ENCODE peak calls at places on chromosome 4, in nine cellular contexts. One of them, this sample, is unnamed.

GRCh38 chr4:108717386-108717785 is 45.5 kb downstream of the ETNPPL start:
- DNase-seq in T-cell: no peak
- DNase-seq in esophagus squamous epithelium: no peak
- DNase-seq in H54: no peak
- DNase-seq in posterior vena cava: no peak
- DNase-seq in PC-3: no peak
- DNase-seq in pancreas: no peak
- DNase-seq in CD4-positive, alpha-beta T cell: no peak
- DNase-seq in stimulated activated CD8-positive, alpha-beta memory T cell treated with anti-CD3 and anti-CD28 coated beads, Interleukin-12 subunit alpha, Interleukin-12 subunit beta, amount 100 ng/mL, for 4 hours: no peak
- DNase-seq in this sample: no peak

GRCh38 chr4:98794565-98795205 is 134.2 kb downstream of the EIF4E start:
- DNase-seq in stimulated activated CD8-positive, alpha-beta memory T cell treated with anti-CD3 and anti-CD28 coated beads, Interleukin-12 subunit alpha, Interleukin-12 subunit beta, amount 100 ng/mL, for 4 hours: no peak
- DNase-seq in pancreas: no peak
- DNase-seq in CD4-positive, alpha-beta T cell: no peak
- DNase-seq in posterior vena cava: no peak
- DNase-seq in esophagus squamous epithelium: no peak
- DNase-seq in T-cell: no peak
- DNase-seq in PC-3: peak
- DNase-seq in H54: no peak
- DNase-seq in this sample: no peak

GRCh38 chr4:181520790-181521189 is 722.4 kb upstream of the TENM3 start:
- DNase-seq in posterior vena cava: no peak
- DNase-seq in T-cell: no peak
- DNase-seq in esophagus squamous epithelium: no peak
- DNase-seq in pancreas: no peak
- DNase-seq in CD4-positive, alpha-beta T cell: no peak
- DNase-seq in PC-3: no peak
- DNase-seq in H54: no peak
- DNase-seq in stimulated activated CD8-positive, alpha-beta memory T cell treated with anti-CD3 and anti-CD28 coated beads, Interleukin-12 subunit alpha, Interleukin-12 subunit beta, amount 100 ng/mL, for 4 hours: no peak
- DNase-seq in this sample: no peak

GRCh38 chr4:1274871-1275270 is 14.8 kb upstream of the MAEA start:
- DNase-seq in esophagus squamous epithelium: no peak
- DNase-seq in posterior vena cava: no peak
- DNase-seq in pancreas: no peak
- DNase-seq in T-cell: no peak
- DNase-seq in stimulated activated CD8-positive, alpha-beta memory T cell treated with anti-CD3 and anti-CD28 coated beads, Interleukin-12 subunit alpha, Interleukin-12 subunit beta, amount 100 ng/mL, for 4 hours: no peak
- DNase-seq in H54: no peak
- DNase-seq in PC-3: no peak
- DNase-seq in CD4-positive, alpha-beta T cell: no peak
- DNase-seq in this sample: no peak

GRCh38 chr4:120694973-120695372 is 227.6 kb downstream of the PRDM5 start:
- DNase-seq in H54: no peak
- DNase-seq in posterior vena cava: no peak
- DNase-seq in PC-3: peak
- DNase-seq in pancreas: peak
- DNase-seq in T-cell: no peak
- DNase-seq in CD4-positive, alpha-beta T cell: no peak
- DNase-seq in esophagus squamous epithelium: no peak
- DNase-seq in stimulated activated CD8-positive, alpha-beta memory T cell treated with anti-CD3 and anti-CD28 coated beads, Interleukin-12 subunit alpha, Interleukin-12 subunit beta, amount 100 ng/mL, for 4 hours: no peak
- DNase-seq in this sample: no peak

GRCh38 chr4:16608123-16608522 is 290.3 kb downstream of the LDB2 start:
- DNase-seq in posterior vena cava: no peak
- DNase-seq in esophagus squamous epithelium: no peak
- DNase-seq in stimulated activated CD8-positive, alpha-beta memory T cell treated with anti-CD3 and anti-CD28 coated beads, Interleukin-12 subunit alpha, Interleukin-12 subunit beta, amount 100 ng/mL, for 4 hours: no peak
- DNase-seq in pancreas: no peak
- DNase-seq in CD4-positive, alpha-beta T cell: no peak
- DNase-seq in T-cell: no peak
- DNase-seq in H54: no peak
- DNase-seq in PC-3: no peak
- DNase-seq in this sample: no peak

GRCh38 chr4:142211444-142211843 is 575.1 kb downstream of the IL15 start:
- DNase-seq in posterior vena cava: no peak
- DNase-seq in pancreas: no peak
- DNase-seq in T-cell: no peak
- DNase-seq in PC-3: peak
- DNase-seq in stimulated activated CD8-positive, alpha-beta memory T cell treated with anti-CD3 and anti-CD28 coated beads, Interleukin-12 subunit alpha, Interleukin-12 subunit beta, amount 100 ng/mL, for 4 hours: no peak
- DNase-seq in CD4-positive, alpha-beta T cell: no peak
- DNase-seq in esophagus squamous epithelium: no peak
- DNase-seq in H54: no peak
- DNase-seq in this sample: no peak

GRCh38 chr4:1309261-1310010 is 19.7 kb downstream of the MAEA start:
- DNase-seq in PC-3: no peak
- DNase-seq in T-cell: peak
- DNase-seq in pancreas: peak
- DNase-seq in esophagus squamous epithelium: peak
- DNase-seq in H54: no peak
- DNase-seq in stimulated activated CD8-positive, alpha-beta memory T cell treated with anti-CD3 and anti-CD28 coated beads, Interleukin-12 subunit alpha, Interleukin-12 subunit beta, amount 100 ng/mL, for 4 hours: peak
- DNase-seq in posterior vena cava: peak
- DNase-seq in CD4-positive, alpha-beta T cell: peak
- DNase-seq in this sample: peak

GRCh38 chr4:156972370-156972980 is 876 bp upstream of the PDGFC start:
- DNase-seq in stimulated activated CD8-positive, alpha-beta memory T cell treated with anti-CD3 and anti-CD28 coated beads, Interleukin-12 subunit alpha, Interleukin-12 subunit beta, amount 100 ng/mL, for 4 hours: no peak
- DNase-seq in esophagus squamous epithelium: no peak
- DNase-seq in posterior vena cava: no peak
- DNase-seq in CD4-positive, alpha-beta T cell: no peak
- DNase-seq in T-cell: no peak
- DNase-seq in PC-3: no peak
- DNase-seq in pancreas: no peak
- DNase-seq in H54: no peak
- DNase-seq in this sample: no peak

GRCh38 chr4:78989697-78990270 is 50.5 kb upstream of the PAQR3 start:
- DNase-seq in pancreas: no peak
- DNase-seq in PC-3: no peak
- DNase-seq in esophagus squamous epithelium: no peak
- DNase-seq in CD4-positive, alpha-beta T cell: no peak
- DNase-seq in posterior vena cava: no peak
- DNase-seq in H54: no peak
- DNase-seq in T-cell: no peak
- DNase-seq in stimulated activated CD8-positive, alpha-beta memory T cell treated with anti-CD3 and anti-CD28 coated beads, Interleukin-12 subunit alpha, Interleukin-12 subunit beta, amount 100 ng/mL, for 4 hours: no peak
- DNase-seq in this sample: no peak

GRCh38 chr4:24382381-24382780 is 202.0 kb downstream of the DHX15 start:
- DNase-seq in H54: peak
- DNase-seq in pancreas: no peak
- DNase-seq in posterior vena cava: no peak
- DNase-seq in esophagus squamous epithelium: no peak
- DNase-seq in stimulated activated CD8-positive, alpha-beta memory T cell treated with anti-CD3 and anti-CD28 coated beads, Interleukin-12 subunit alpha, Interleukin-12 subunit beta, amount 100 ng/mL, for 4 hours: no peak
- DNase-seq in PC-3: peak
- DNase-seq in CD4-positive, alpha-beta T cell: no peak
- DNase-seq in T-cell: no peak
- DNase-seq in this sample: no peak

GRCh38 chr4:168705121-168705520 is 208.3 kb downstream of the PALLD start:
- DNase-seq in stimulated activated CD8-positive, alpha-beta memory T cell treated with anti-CD3 and anti-CD28 coated beads, Interleukin-12 subunit alpha, Interleukin-12 subunit beta, amount 100 ng/mL, for 4 hours: no peak
- DNase-seq in T-cell: no peak
- DNase-seq in posterior vena cava: no peak
- DNase-seq in H54: no peak
- DNase-seq in pancreas: no peak
- DNase-seq in CD4-positive, alpha-beta T cell: no peak
- DNase-seq in esophagus squamous epithelium: no peak
- DNase-seq in PC-3: no peak
- DNase-seq in this sample: no peak

GRCh38 chr4:3833326-3833989 is 67.3 kb downstream of the ADRA2C start:
- DNase-seq in posterior vena cava: no peak
- DNase-seq in stimulated activated CD8-positive, alpha-beta memory T cell treated with anti-CD3 and anti-CD28 coated beads, Interleukin-12 subunit alpha, Interleukin-12 subunit beta, amount 100 ng/mL, for 4 hours: no peak
- DNase-seq in PC-3: no peak
- DNase-seq in esophagus squamous epithelium: no peak
- DNase-seq in H54: no peak
- DNase-seq in T-cell: no peak
- DNase-seq in pancreas: no peak
- DNase-seq in CD4-positive, alpha-beta T cell: no peak
- DNase-seq in this sample: no peak

GRCh38 chr4:180284267-180284666 is 1958.9 kb upstream of the TENM3 start:
- DNase-seq in stimulated activated CD8-positive, alpha-beta memory T cell treated with anti-CD3 and anti-CD28 coated beads, Interleukin-12 subunit alpha, Interleukin-12 subunit beta, amount 100 ng/mL, for 4 hours: no peak
- DNase-seq in T-cell: no peak
- DNase-seq in PC-3: no peak
- DNase-seq in esophagus squamous epithelium: no peak
- DNase-seq in pancreas: no peak
- DNase-seq in H54: no peak
- DNase-seq in CD4-positive, alpha-beta T cell: no peak
- DNase-seq in posterior vena cava: no peak
- DNase-seq in this sample: no peak

GRCh38 chr4:75555294-75556164 is at the start of gene ODAPH:
- DNase-seq in CD4-positive, alpha-beta T cell: no peak
- DNase-seq in esophagus squamous epithelium: no peak
- DNase-seq in T-cell: no peak
- DNase-seq in stimulated activated CD8-positive, alpha-beta memory T cell treated with anti-CD3 and anti-CD28 coated beads, Interleukin-12 subunit alpha, Interleukin-12 subunit beta, amount 100 ng/mL, for 4 hours: no peak
- DNase-seq in H54: peak
- DNase-seq in PC-3: peak
- DNase-seq in pancreas: no peak
- DNase-seq in posterior vena cava: no peak
- DNase-seq in this sample: no peak

GRCh38 chr4:139267301-139267700 is 12.7 kb downstream of the MGARP start:
- DNase-seq in CD4-positive, alpha-beta T cell: no peak
- DNase-seq in T-cell: no peak
- DNase-seq in posterior vena cava: no peak
- DNase-seq in pancreas: no peak
- DNase-seq in esophagus squamous epithelium: no peak
- DNase-seq in stimulated activated CD8-positive, alpha-beta memory T cell treated with anti-CD3 and anti-CD28 coated beads, Interleukin-12 subunit alpha, Interleukin-12 subunit beta, amount 100 ng/mL, for 4 hours: no peak
- DNase-seq in H54: no peak
- DNase-seq in PC-3: peak
- DNase-seq in this sample: no peak

GRCh38 chr4:10587697-10588096 is 96.9 kb downstream of the CLNK start:
- DNase-seq in H54: no peak
- DNase-seq in CD4-positive, alpha-beta T cell: peak
- DNase-seq in PC-3: no peak
- DNase-seq in T-cell: peak
- DNase-seq in posterior vena cava: no peak
- DNase-seq in esophagus squamous epithelium: no peak
- DNase-seq in stimulated activated CD8-positive, alpha-beta memory T cell treated with anti-CD3 and anti-CD28 coated beads, Interleukin-12 subunit alpha, Interleukin-12 subunit beta, amount 100 ng/mL, for 4 hours: no peak
- DNase-seq in pancreas: no peak
- DNase-seq in this sample: no peak

GRCh38 chr4:48112017-48112667 is 21.9 kb downstream of the TXK start:
- DNase-seq in esophagus squamous epithelium: no peak
- DNase-seq in H54: no peak
- DNase-seq in PC-3: peak
- DNase-seq in posterior vena cava: no peak
- DNase-seq in stimulated activated CD8-positive, alpha-beta memory T cell treated with anti-CD3 and anti-CD28 coated beads, Interleukin-12 subunit alpha, Interleukin-12 subunit beta, amount 100 ng/mL, for 4 hours: no peak
- DNase-seq in pancreas: no peak
- DNase-seq in T-cell: no peak
- DNase-seq in CD4-positive, alpha-beta T cell: no peak
- DNase-seq in this sample: no peak

GRCh38 chr4:45944000-45944399 is 179.9 kb downstream of the GABRG1 start:
- DNase-seq in posterior vena cava: no peak
- DNase-seq in stimulated activated CD8-positive, alpha-beta memory T cell treated with anti-CD3 and anti-CD28 coated beads, Interleukin-12 subunit alpha, Interleukin-12 subunit beta, amount 100 ng/mL, for 4 hours: no peak
- DNase-seq in esophagus squamous epithelium: no peak
- DNase-seq in PC-3: peak
- DNase-seq in T-cell: no peak
- DNase-seq in pancreas: no peak
- DNase-seq in CD4-positive, alpha-beta T cell: no peak
- DNase-seq in H54: no peak
- DNase-seq in this sample: no peak

GRCh38 chr4:74539043-74539790 is 94.3 kb downstream of the AREG start:
- DNase-seq in H54: no peak
- DNase-seq in esophagus squamous epithelium: no peak
- DNase-seq in PC-3: peak
- DNase-seq in posterior vena cava: no peak
- DNase-seq in pancreas: no peak
- DNase-seq in stimulated activated CD8-positive, alpha-beta memory T cell treated with anti-CD3 and anti-CD28 coated beads, Interleukin-12 subunit alpha, Interleukin-12 subunit beta, amount 100 ng/mL, for 4 hours: no peak
- DNase-seq in CD4-positive, alpha-beta T cell: no peak
- DNase-seq in T-cell: no peak
- DNase-seq in this sample: no peak

GRCh38 chr4:82614868-82615449 is 53.2 kb upstream of the TMEM150C start:
- DNase-seq in stimulated activated CD8-positive, alpha-beta memory T cell treated with anti-CD3 and anti-CD28 coated beads, Interleukin-12 subunit alpha, Interleukin-12 subunit beta, amount 100 ng/mL, for 4 hours: no peak
- DNase-seq in esophagus squamous epithelium: no peak
- DNase-seq in H54: no peak
- DNase-seq in PC-3: peak
- DNase-seq in pancreas: no peak
- DNase-seq in posterior vena cava: no peak
- DNase-seq in CD4-positive, alpha-beta T cell: no peak
- DNase-seq in T-cell: no peak
- DNase-seq in this sample: no peak

GRCh38 chr4:176404591-176404990 is 84.8 kb downstream of the SPCS3 start:
- DNase-seq in esophagus squamous epithelium: no peak
- DNase-seq in T-cell: no peak
- DNase-seq in posterior vena cava: no peak
- DNase-seq in PC-3: peak
- DNase-seq in CD4-positive, alpha-beta T cell: no peak
- DNase-seq in pancreas: no peak
- DNase-seq in stimulated activated CD8-positive, alpha-beta memory T cell treated with anti-CD3 and anti-CD28 coated beads, Interleukin-12 subunit alpha, Interleukin-12 subunit beta, amount 100 ng/mL, for 4 hours: no peak
- DNase-seq in H54: no peak
- DNase-seq in this sample: no peak

GRCh38 chr4:6221296-6221850 is 21.0 kb upstream of the JAKMIP1 start:
- DNase-seq in stimulated activated CD8-positive, alpha-beta memory T cell treated with anti-CD3 and anti-CD28 coated beads, Interleukin-12 subunit alpha, Interleukin-12 subunit beta, amount 100 ng/mL, for 4 hours: no peak
- DNase-seq in PC-3: no peak
- DNase-seq in pancreas: no peak
- DNase-seq in CD4-positive, alpha-beta T cell: no peak
- DNase-seq in T-cell: no peak
- DNase-seq in esophagus squamous epithelium: no peak
- DNase-seq in H54: no peak
- DNase-seq in posterior vena cava: peak
- DNase-seq in this sample: no peak

GRCh38 chr4:1403591-1404572 is 2.4 kb downstream of the NKX1-1 start:
- DNase-seq in posterior vena cava: peak
- DNase-seq in CD4-positive, alpha-beta T cell: no peak
- DNase-seq in T-cell: no peak
- DNase-seq in stimulated activated CD8-positive, alpha-beta memory T cell treated with anti-CD3 and anti-CD28 coated beads, Interleukin-12 subunit alpha, Interleukin-12 subunit beta, amount 100 ng/mL, for 4 hours: no peak
- DNase-seq in PC-3: no peak
- DNase-seq in H54: no peak
- DNase-seq in esophagus squamous epithelium: no peak
- DNase-seq in pancreas: no peak
- DNase-seq in this sample: no peak

GRCh38 chr4:7761312-7761711 is 178.3 kb downstream of the AFAP1 start:
- DNase-seq in pancreas: peak
- DNase-seq in PC-3: no peak
- DNase-seq in stimulated activated CD8-positive, alpha-beta memory T cell treated with anti-CD3 and anti-CD28 coated beads, Interleukin-12 subunit alpha, Interleukin-12 subunit beta, amount 100 ng/mL, for 4 hours: no peak
- DNase-seq in esophagus squamous epithelium: no peak
- DNase-seq in T-cell: no peak
- DNase-seq in CD4-positive, alpha-beta T cell: no peak
- DNase-seq in posterior vena cava: no peak
- DNase-seq in H54: no peak
- DNase-seq in this sample: no peak